ENCODE peak calls at places on chromosome 6, in ten cellular contexts. One of them, this sample, is unnamed. For H3K27me3, the result is how much of the 10 kb centered on the place peaks cover.

GRCh38 chr6:87822011-87822410 is 120.0 kb upstream of the AKIRIN2 start:
- DNase-seq in IMR-90: peak
- DNase-seq in GM23338: no peak
- DNase-seq in H9: no peak
- DNase-seq in PC-3: no peak
- DNase-seq in keratinocyte: no peak
- DNase-seq in MM.1S: no peak
- DNase-seq in trophoblast cell: no peak
- DNase-seq in astrocyte: peak
- DNase-seq in HCT116: no peak
- DNase-seq in this sample: no peak

GRCh38 chr6:137044366-137045220 is at the start of gene IL20RA:
- DNase-seq in IMR-90: no peak
- DNase-seq in GM23338: peak
- DNase-seq in H9: peak
- DNase-seq in PC-3: peak
- DNase-seq in keratinocyte: no peak
- DNase-seq in MM.1S: peak
- DNase-seq in trophoblast cell: peak
- DNase-seq in astrocyte: no peak
- DNase-seq in HCT116: no peak
- DNase-seq in this sample: peak

GRCh38 chr6:52454556-52454955 is 34.4 kb downstream of the EFHC1 start:
- DNase-seq in IMR-90: peak
- DNase-seq in GM23338: no peak
- DNase-seq in H9: no peak
- DNase-seq in PC-3: peak
- DNase-seq in keratinocyte: peak
- DNase-seq in MM.1S: no peak
- DNase-seq in trophoblast cell: no peak
- DNase-seq in astrocyte: peak
- DNase-seq in HCT116: peak
- DNase-seq in this sample: peak

GRCh38 chr6:11525468-11526155 is 11.9 kb upstream of the TMEM170B start:
- DNase-seq in IMR-90: peak
- DNase-seq in GM23338: no peak
- DNase-seq in H9: no peak
- DNase-seq in PC-3: peak
- DNase-seq in keratinocyte: no peak
- DNase-seq in MM.1S: no peak
- DNase-seq in trophoblast cell: peak
- DNase-seq in astrocyte: no peak
- DNase-seq in HCT116: no peak
- DNase-seq in this sample: peak

GRCh38 chr6:63864934-63865333 is 229.3 kb downstream of the PHF3 start:
- DNase-seq in IMR-90: no peak
- DNase-seq in GM23338: no peak
- DNase-seq in H9: no peak
- DNase-seq in PC-3: no peak
- DNase-seq in keratinocyte: no peak
- DNase-seq in MM.1S: no peak
- DNase-seq in trophoblast cell: no peak
- DNase-seq in astrocyte: no peak
- DNase-seq in HCT116: no peak
- DNase-seq in this sample: no peak

GRCh38 chr6:119273799-119274595 is 75.6 kb downstream of the MAN1A1 start:
- DNase-seq in IMR-90: peak
- DNase-seq in GM23338: no peak
- DNase-seq in H9: no peak
- DNase-seq in PC-3: no peak
- DNase-seq in keratinocyte: no peak
- DNase-seq in MM.1S: no peak
- DNase-seq in trophoblast cell: no peak
- DNase-seq in astrocyte: peak
- DNase-seq in HCT116: no peak
- DNase-seq in this sample: peak

GRCh38 chr6:75183099-75183541 is 22.7 kb downstream of the COL12A1 start:
- DNase-seq in IMR-90: peak
- DNase-seq in GM23338: no peak
- DNase-seq in H9: no peak
- DNase-seq in PC-3: no peak
- DNase-seq in keratinocyte: no peak
- DNase-seq in MM.1S: no peak
- DNase-seq in trophoblast cell: peak
- DNase-seq in astrocyte: peak
- DNase-seq in HCT116: no peak
- DNase-seq in this sample: peak

GRCh38 chr6:113697642-113698410 is 159.3 kb upstream of the MARCKS start:
- DNase-seq in IMR-90: peak
- DNase-seq in GM23338: no peak
- DNase-seq in H9: no peak
- DNase-seq in PC-3: peak
- DNase-seq in keratinocyte: no peak
- DNase-seq in MM.1S: no peak
- DNase-seq in trophoblast cell: no peak
- DNase-seq in astrocyte: peak
- DNase-seq in HCT116: no peak
- DNase-seq in this sample: peak

GRCh38 chr6:147311218-147311617 is 107.0 kb downstream of the STXBP5 start:
- DNase-seq in IMR-90: peak
- DNase-seq in GM23338: no peak
- DNase-seq in H9: no peak
- DNase-seq in PC-3: no peak
- DNase-seq in keratinocyte: no peak
- DNase-seq in MM.1S: no peak
- DNase-seq in trophoblast cell: no peak
- DNase-seq in astrocyte: no peak
- DNase-seq in HCT116: no peak
- DNase-seq in this sample: peak

GRCh38 chr6:148358196-148358785 is 15.7 kb downstream of the SASH1 start:
- DNase-seq in IMR-90: peak
- DNase-seq in GM23338: no peak
- DNase-seq in H9: no peak
- DNase-seq in PC-3: no peak
- DNase-seq in keratinocyte: no peak
- DNase-seq in MM.1S: no peak
- DNase-seq in trophoblast cell: no peak
- DNase-seq in astrocyte: peak
- DNase-seq in HCT116: no peak
- DNase-seq in this sample: peak

GRCh38 chr6:32692019-32692418 is 25.6 kb upstream of the HLA-DQB1 start:
- DNase-seq in IMR-90: no peak
- DNase-seq in GM23338: peak
- DNase-seq in H9: peak
- DNase-seq in PC-3: peak
- DNase-seq in keratinocyte: no peak
- DNase-seq in MM.1S: peak
- DNase-seq in trophoblast cell: no peak
- DNase-seq in astrocyte: no peak
- DNase-seq in HCT116: peak
- DNase-seq in this sample: no peak

GRCh38 chr6:89145962-89146747 is at the start of gene PM20D2:
- DNase-seq in IMR-90: peak
- DNase-seq in GM23338: peak
- DNase-seq in H9: peak
- DNase-seq in PC-3: peak
- DNase-seq in keratinocyte: no peak
- DNase-seq in MM.1S: peak
- DNase-seq in trophoblast cell: no peak
- DNase-seq in astrocyte: peak
- DNase-seq in HCT116: peak
- DNase-seq in this sample: peak

GRCh38 chr6:88823998-88824397 is 139.4 kb downstream of the RNGTT start:
- DNase-seq in IMR-90: peak
- DNase-seq in GM23338: no peak
- DNase-seq in H9: no peak
- DNase-seq in PC-3: peak
- DNase-seq in keratinocyte: no peak
- DNase-seq in MM.1S: no peak
- DNase-seq in trophoblast cell: no peak
- DNase-seq in astrocyte: peak
- DNase-seq in HCT116: no peak
- DNase-seq in this sample: peak

GRCh38 chr6:163780993-163781392 is 366.5 kb downstream of the QKI start:
- DNase-seq in IMR-90: peak
- DNase-seq in GM23338: peak
- DNase-seq in H9: peak
- DNase-seq in PC-3: no peak
- DNase-seq in keratinocyte: no peak
- DNase-seq in MM.1S: no peak
- DNase-seq in trophoblast cell: no peak
- DNase-seq in astrocyte: peak
- DNase-seq in HCT116: no peak
- DNase-seq in this sample: no peak

GRCh38 chr6:11847515-11848244 is 69.1 kb upstream of the ADTRP start:
- DNase-seq in IMR-90: peak
- DNase-seq in GM23338: no peak
- DNase-seq in H9: no peak
- DNase-seq in PC-3: no peak
- DNase-seq in keratinocyte: no peak
- DNase-seq in MM.1S: peak
- DNase-seq in trophoblast cell: peak
- DNase-seq in astrocyte: peak
- DNase-seq in HCT116: no peak
- DNase-seq in this sample: no peak

GRCh38 chr6:2853766-2854393 is 12.2 kb upstream of the SERPINB1 start:
- DNase-seq in IMR-90: peak
- DNase-seq in GM23338: peak
- DNase-seq in H9: peak
- DNase-seq in PC-3: peak
- DNase-seq in keratinocyte: no peak
- DNase-seq in MM.1S: no peak
- DNase-seq in trophoblast cell: peak
- DNase-seq in astrocyte: peak
- DNase-seq in HCT116: peak
- DNase-seq in this sample: peak

GRCh38 chr6:71203211-71203610 is 85.4 kb upstream of the OGFRL1 start:
- DNase-seq in IMR-90: no peak
- DNase-seq in GM23338: no peak
- DNase-seq in H9: no peak
- DNase-seq in PC-3: no peak
- DNase-seq in keratinocyte: no peak
- DNase-seq in MM.1S: no peak
- DNase-seq in trophoblast cell: no peak
- DNase-seq in astrocyte: no peak
- DNase-seq in HCT116: no peak
- DNase-seq in this sample: no peak

GRCh38 chr6:137715589-137716045 is 151.4 kb upstream of the TNFAIP3 start:
- DNase-seq in IMR-90: peak
- DNase-seq in GM23338: no peak
- DNase-seq in H9: no peak
- DNase-seq in PC-3: no peak
- DNase-seq in keratinocyte: no peak
- DNase-seq in MM.1S: no peak
- DNase-seq in trophoblast cell: peak
- DNase-seq in astrocyte: no peak
- DNase-seq in HCT116: no peak
- DNase-seq in this sample: peak

GRCh38 chr6:163630096-163630495 is 215.6 kb downstream of the QKI start:
- DNase-seq in IMR-90: no peak
- DNase-seq in GM23338: no peak
- DNase-seq in H9: no peak
- DNase-seq in PC-3: no peak
- DNase-seq in keratinocyte: no peak
- DNase-seq in MM.1S: no peak
- DNase-seq in trophoblast cell: no peak
- DNase-seq in astrocyte: no peak
- DNase-seq in HCT116: no peak
- DNase-seq in this sample: no peak

GRCh38 chr6:145723646-145724045 is 11.7 kb downstream of the EPM2A start:
- DNase-seq in IMR-90: peak
- DNase-seq in GM23338: no peak
- DNase-seq in H9: no peak
- DNase-seq in PC-3: peak
- DNase-seq in keratinocyte: no peak
- DNase-seq in MM.1S: no peak
- DNase-seq in trophoblast cell: peak
- DNase-seq in astrocyte: no peak
- DNase-seq in HCT116: no peak
- DNase-seq in this sample: no peak
- H2AFZ ChIP-seq in IMR-90: no peak
- H2AFZ ChIP-seq in GM23338: no peak
- H2AFZ ChIP-seq in H9: no peak
- H2AFZ ChIP-seq in PC-3: no peak
- H2AFZ ChIP-seq in keratinocyte: no peak
- H2AFZ ChIP-seq in MM.1S: no peak
- H2AFZ ChIP-seq in trophoblast cell: no peak
- H2AFZ ChIP-seq in astrocyte: no peak
- H2AFZ ChIP-seq in HCT116: no peak
- H2AFZ ChIP-seq in this sample: no peak

GRCh38 chr6:149453597-149454340 is 31.0 kb downstream of the ZC3H12D start:
- DNase-seq in IMR-90: no peak
- DNase-seq in GM23338: no peak
- DNase-seq in H9: no peak
- DNase-seq in PC-3: no peak
- DNase-seq in keratinocyte: no peak
- DNase-seq in MM.1S: no peak
- DNase-seq in trophoblast cell: no peak
- DNase-seq in astrocyte: no peak
- DNase-seq in HCT116: no peak
- DNase-seq in this sample: peak
- H3K27me3 ChIP-seq in IMR-90: under half
- H3K27me3 ChIP-seq in GM23338: under half
- H3K27me3 ChIP-seq in H9: under half
- H3K27me3 ChIP-seq in PC-3: under half
- H3K27me3 ChIP-seq in keratinocyte: under half
- H3K27me3 ChIP-seq in MM.1S: under half
- H3K27me3 ChIP-seq in trophoblast cell: under half
- H3K27me3 ChIP-seq in astrocyte: under half
- H3K27me3 ChIP-seq in HCT116: under half
- H3K27me3 ChIP-seq in this sample: under half

DNA sequence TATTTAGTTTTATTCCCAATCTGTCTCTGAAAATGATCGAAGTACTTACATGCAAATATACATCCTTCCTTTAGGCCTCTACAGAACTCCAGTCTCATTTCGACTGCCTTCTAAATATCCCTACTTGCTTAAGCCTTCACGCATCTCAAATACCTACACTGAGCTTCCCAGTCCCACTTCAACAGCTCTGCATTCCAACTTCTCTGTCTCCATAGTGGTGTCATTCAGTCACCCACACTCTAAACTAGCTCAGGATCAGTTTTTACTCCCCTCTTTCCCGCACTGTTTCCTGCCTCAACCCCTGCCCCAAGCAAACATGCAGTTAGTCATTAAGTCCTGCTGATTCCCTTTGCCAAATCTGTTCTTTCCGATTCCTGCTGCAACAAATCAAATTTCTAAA is 91.8 kb upstream of the PREP start:
- DNase-seq in IMR-90: no peak
- DNase-seq in GM23338: peak
- DNase-seq in H9: no peak
- DNase-seq in PC-3: no peak
- DNase-seq in keratinocyte: no peak
- DNase-seq in MM.1S: no peak
- DNase-seq in trophoblast cell: no peak
- DNase-seq in astrocyte: no peak
- DNase-seq in HCT116: no peak
- DNase-seq in this sample: no peak
- H2AFZ ChIP-seq in IMR-90: no peak
- H2AFZ ChIP-seq in GM23338: peak
- H2AFZ ChIP-seq in H9: no peak
- H2AFZ ChIP-seq in PC-3: no peak
- H2AFZ ChIP-seq in keratinocyte: no peak
- H2AFZ ChIP-seq in MM.1S: no peak
- H2AFZ ChIP-seq in trophoblast cell: no peak
- H2AFZ ChIP-seq in astrocyte: no peak
- H2AFZ ChIP-seq in HCT116: no peak
- H2AFZ ChIP-seq in this sample: no peak

GRCh38 chr6:44278774-44279697 is 8.8 kb downstream of the TMEM151B start:
- DNase-seq in IMR-90: no peak
- DNase-seq in GM23338: no peak
- DNase-seq in H9: no peak
- DNase-seq in PC-3: no peak
- DNase-seq in keratinocyte: no peak
- DNase-seq in MM.1S: no peak
- DNase-seq in trophoblast cell: no peak
- DNase-seq in astrocyte: no peak
- DNase-seq in HCT116: no peak
- DNase-seq in this sample: peak
- H3K27me3 ChIP-seq in IMR-90: half or more
- H3K27me3 ChIP-seq in GM23338: under half
- H3K27me3 ChIP-seq in H9: under half
- H3K27me3 ChIP-seq in PC-3: under half
- H3K27me3 ChIP-seq in keratinocyte: under half
- H3K27me3 ChIP-seq in MM.1S: half or more
- H3K27me3 ChIP-seq in trophoblast cell: under half
- H3K27me3 ChIP-seq in astrocyte: under half
- H3K27me3 ChIP-seq in HCT116: under half
- H3K27me3 ChIP-seq in this sample: under half

This sample was measured in GM23248.